ENCODE peak calls at places on chromosomes 4 and X, in four cellular contexts. One of them, this sample, is unnamed.

GRCh38 chr4:169024762-169025161 is 14.7 kb upstream of the CBR4 start:
- DNase-seq in aorta: no peak
- DNase-seq in lower lobe of right lung: no peak
- DNase-seq in mammary epithelial cell: peak; percentile 34
- DNase-seq in this sample: peak; percentile 17

GRCh38 chrX:45801554-45801953 is 600.9 kb upstream of the DIPK2B start:
- DNase-seq in aorta: no peak
- DNase-seq in lower lobe of right lung: no peak
- DNase-seq in mammary epithelial cell: peak; percentile 50
- DNase-seq in this sample: no peak

GRCh38 chrX:102950908-102951866 is 14.1 kb downstream of the RAB40AL start:
- DNase-seq in aorta: peak; percentile 63
- DNase-seq in lower lobe of right lung: no peak
- DNase-seq in mammary epithelial cell: peak; percentile 26
- DNase-seq in this sample: no peak

GRCh38 chrX:153981771-153982533 is 9.4 kb downstream of the TMEM187 start:
- DNase-seq in aorta: peak; percentile 76
- DNase-seq in lower lobe of right lung: peak; percentile 73
- DNase-seq in mammary epithelial cell: no peak
- DNase-seq in this sample: peak; percentile 59

GRCh38 chr4:84502333-84502954 is 3.4 kb upstream of the NKX6-1 start:
- DNase-seq in aorta: no peak
- DNase-seq in lower lobe of right lung: no peak
- DNase-seq in mammary epithelial cell: no peak
- DNase-seq in this sample: no peak

GRCh38 chrX:131617182-131617581 is 73.3 kb downstream of the OR13H1 start:
- DNase-seq in aorta: no peak
- DNase-seq in lower lobe of right lung: no peak
- DNase-seq in mammary epithelial cell: peak; percentile 5
- DNase-seq in this sample: no peak

GRCh38 chrX:40154853-40155616 is 57.3 kb upstream of the BCOR start:
- DNase-seq in aorta: peak; percentile 85
- DNase-seq in lower lobe of right lung: peak; percentile 76
- DNase-seq in mammary epithelial cell: no peak
- DNase-seq in this sample: peak; percentile 76

GRCh38 chr4:139017861-139018260 is 2.3 kb downstream of the NOCT start:
- DNase-seq in aorta: no peak
- DNase-seq in lower lobe of right lung: no peak
- DNase-seq in mammary epithelial cell: no peak
- DNase-seq in this sample: no peak

GRCh38 chr4:169009281-169010124 is 552 bp downstream of the CBR4 start:
- DNase-seq in aorta: peak; percentile 86
- DNase-seq in lower lobe of right lung: peak; percentile 78
- DNase-seq in mammary epithelial cell: peak; percentile 62
- DNase-seq in this sample: peak; percentile 82

GRCh38 chr4:10496200-10496599 is 39.0 kb upstream of the ZNF518B start:
- DNase-seq in aorta: no peak
- DNase-seq in lower lobe of right lung: no peak
- DNase-seq in mammary epithelial cell: no peak
- DNase-seq in this sample: no peak

GRCh38 chr4:4486969-4487368 is 54.9 kb downstream of the STX18 start:
- DNase-seq in aorta: no peak
- DNase-seq in lower lobe of right lung: no peak
- DNase-seq in mammary epithelial cell: no peak
- DNase-seq in this sample: no peak

GRCh38 chr4:75429208-75429607 is 85.0 kb downstream of the RCHY1 start:
- DNase-seq in aorta: no peak
- DNase-seq in lower lobe of right lung: no peak
- DNase-seq in mammary epithelial cell: no peak
- DNase-seq in this sample: no peak

DNA sequence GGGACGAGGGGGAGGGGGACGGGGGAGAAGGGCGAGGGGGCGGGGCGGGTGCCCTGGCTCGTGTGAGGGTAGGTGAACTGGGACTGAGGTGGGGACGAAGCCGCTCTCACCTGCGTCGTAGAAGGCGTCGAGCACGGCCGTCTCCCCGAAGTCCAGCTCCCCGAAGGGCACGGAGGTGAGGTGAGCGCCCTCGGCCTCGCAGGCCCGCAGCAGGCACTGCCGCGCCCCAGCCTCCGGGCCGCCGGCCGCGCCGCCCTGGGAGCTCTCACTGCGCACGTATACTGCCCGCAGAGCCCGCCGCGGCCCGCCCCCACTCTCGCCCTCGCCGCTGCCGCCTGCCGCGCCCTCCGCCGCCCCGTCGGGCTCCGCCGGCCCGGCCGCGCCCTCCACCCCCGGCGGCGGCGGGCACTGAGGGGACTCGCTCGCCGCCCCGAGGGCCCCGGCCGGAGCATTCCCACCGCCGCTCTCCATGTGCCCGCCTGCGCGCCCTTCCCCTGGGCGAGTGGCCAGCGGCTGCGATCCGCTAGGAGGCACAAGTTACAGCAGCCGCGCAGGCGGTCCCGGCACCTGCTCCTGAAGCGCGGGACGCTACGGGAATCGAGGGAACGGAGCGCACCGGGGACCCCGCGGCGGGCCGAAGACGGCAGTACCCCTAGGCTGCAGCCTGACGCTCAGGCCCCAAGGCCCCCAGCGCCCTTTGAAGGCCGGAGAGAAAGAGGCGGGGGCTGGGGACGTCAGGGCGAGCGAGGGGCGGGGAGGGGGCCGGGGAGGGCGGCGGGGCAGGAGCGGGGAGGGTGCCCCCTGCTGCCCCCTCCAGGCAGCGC is at the start of gene MAP3K15:
- DNase-seq in aorta: no peak
- DNase-seq in lower lobe of right lung: peak; percentile 59
- DNase-seq in mammary epithelial cell: no peak
- DNase-seq in this sample: no peak
- H3K4me3 ChIP-seq in aorta: no peak within 1 kb of the TSS
- H3K4me3 ChIP-seq in lower lobe of right lung: peak within 1 kb of the TSS; percentile 48
- H3K4me3 ChIP-seq in mammary epithelial cell: peak within 1 kb of the TSS; percentile 24
- H3K4me3 ChIP-seq in this sample: peak within 1 kb of the TSS; percentile 26

DNA sequence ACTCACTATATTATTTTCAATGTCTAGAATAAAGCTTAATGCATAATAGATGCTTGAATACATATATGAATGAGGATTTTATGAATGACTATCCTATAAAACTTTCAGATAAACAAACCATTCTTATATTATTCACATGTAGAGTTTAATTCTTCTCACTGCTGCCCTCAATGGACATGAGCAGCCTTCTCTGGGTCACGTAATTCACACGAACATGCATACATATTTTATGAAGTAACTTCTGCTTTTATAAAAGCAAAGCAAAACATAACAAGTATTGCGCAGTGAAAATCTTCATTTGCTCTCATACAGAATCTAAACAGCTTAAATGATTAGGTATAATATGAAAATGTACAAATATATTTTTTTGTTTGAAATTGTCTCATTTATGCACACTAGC is 116.7 kb downstream of the TMA16 start:
- DNase-seq in aorta: no peak
- DNase-seq in lower lobe of right lung: no peak
- DNase-seq in mammary epithelial cell: no peak
- DNase-seq in this sample: no peak
- H3K4me3 ChIP-seq in aorta: no peak overlapping the region
- H3K4me3 ChIP-seq in lower lobe of right lung: peak overlapping the region; percentile 34
- H3K4me3 ChIP-seq in mammary epithelial cell: no peak overlapping the region
- H3K4me3 ChIP-seq in this sample: peak overlapping the region; percentile 43

DNA sequence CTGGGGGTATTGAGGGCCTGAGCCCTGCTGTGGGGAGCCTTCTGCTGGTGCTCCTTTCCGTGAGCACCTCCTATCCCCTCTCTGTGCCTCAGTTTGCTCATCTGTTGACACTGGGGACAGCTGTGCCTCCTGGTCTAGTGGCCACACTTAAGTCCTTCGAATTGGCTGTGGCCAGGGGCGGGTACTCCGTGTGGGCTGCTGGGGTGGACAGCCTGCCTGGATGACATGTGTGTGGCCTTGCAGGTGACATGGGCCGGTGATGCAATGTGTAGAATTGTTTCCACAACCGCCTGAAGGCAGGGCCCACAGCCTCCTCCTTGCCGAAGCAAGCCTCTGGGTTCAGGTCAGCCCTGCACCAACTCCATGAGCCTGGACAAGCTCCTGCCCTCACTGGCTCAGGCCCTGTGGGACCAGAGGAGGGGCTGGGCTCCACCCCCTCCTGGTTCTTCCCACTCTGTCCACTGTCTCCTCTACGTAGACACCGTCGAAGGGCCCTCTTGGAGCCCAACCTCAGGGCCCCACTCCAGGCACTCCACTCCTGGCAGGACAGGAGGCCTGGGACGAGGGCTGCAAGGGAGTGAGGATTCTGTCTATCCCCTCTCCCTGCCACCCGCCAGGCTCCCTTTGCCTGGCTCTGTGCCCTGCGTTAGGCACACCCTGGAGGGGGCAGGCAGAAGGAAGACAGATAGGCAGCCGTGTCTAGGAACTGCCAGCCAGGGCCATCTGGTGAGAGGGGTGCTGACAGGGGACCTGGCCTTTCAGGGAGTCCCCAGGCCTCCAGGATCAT is 1.2 kb downstream of the SH3BP2 start:
- DNase-seq in aorta: peak; percentile 75
- DNase-seq in lower lobe of right lung: peak; percentile 74
- DNase-seq in mammary epithelial cell: no peak
- DNase-seq in this sample: peak; percentile 81
- H3K4me3 ChIP-seq in aorta: no peak overlapping the region
- H3K4me3 ChIP-seq in lower lobe of right lung: peak overlapping the region; percentile 72
- H3K4me3 ChIP-seq in mammary epithelial cell: peak overlapping the region; percentile 15
- H3K4me3 ChIP-seq in this sample: peak overlapping the region; percentile 70

DNA sequence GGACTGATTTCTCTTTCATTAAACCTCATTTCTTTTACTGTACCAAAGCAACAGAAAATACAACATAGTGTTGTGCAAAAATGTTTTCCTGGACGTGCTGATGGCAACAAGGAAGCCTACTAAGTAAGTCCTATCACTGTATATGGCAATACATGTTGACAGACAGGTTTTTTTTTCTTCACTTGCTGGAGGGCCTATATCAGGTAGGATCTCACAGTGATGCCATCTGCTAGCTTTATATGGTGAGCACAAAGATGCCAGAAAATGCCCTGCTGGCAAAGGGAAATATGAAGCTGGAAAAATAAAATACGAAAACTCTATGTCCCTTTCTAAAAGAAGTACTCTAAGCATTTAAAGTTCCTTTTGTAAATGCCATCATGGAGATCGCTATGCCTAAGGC is 119.0 kb upstream of the PDLIM3 start:
- DNase-seq in aorta: no peak
- DNase-seq in lower lobe of right lung: no peak
- DNase-seq in mammary epithelial cell: no peak
- DNase-seq in this sample: no peak
- H3K4me3 ChIP-seq in aorta: peak overlapping the region; percentile 68
- H3K4me3 ChIP-seq in lower lobe of right lung: no peak overlapping the region
- H3K4me3 ChIP-seq in mammary epithelial cell: no peak overlapping the region
- H3K4me3 ChIP-seq in this sample: peak overlapping the region; percentile 38

DNA sequence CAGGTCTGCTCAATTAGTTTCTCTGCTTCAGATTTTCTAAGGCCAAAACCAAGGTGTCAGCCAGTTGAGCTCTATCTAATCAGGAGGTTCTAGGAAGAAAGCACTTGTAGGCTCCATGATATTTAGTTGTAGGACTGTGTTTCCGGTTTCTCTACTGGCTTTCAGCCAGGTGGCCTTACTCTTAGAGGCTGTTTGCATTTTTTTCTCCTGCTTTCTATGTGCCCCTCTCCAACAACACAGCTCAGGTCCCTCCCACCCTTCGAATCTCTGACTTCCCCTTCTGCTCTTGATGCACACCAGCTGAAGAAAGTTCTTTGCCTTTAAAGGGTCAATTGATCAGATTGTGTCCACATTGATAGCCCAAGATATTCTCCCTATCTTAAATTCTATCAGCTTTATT is 245.2 kb downstream of the RAB28 start:
- DNase-seq in aorta: no peak
- DNase-seq in lower lobe of right lung: no peak
- DNase-seq in mammary epithelial cell: no peak
- DNase-seq in this sample: no peak
- H3K4me3 ChIP-seq in aorta: no peak overlapping the region
- H3K4me3 ChIP-seq in lower lobe of right lung: no peak overlapping the region
- H3K4me3 ChIP-seq in mammary epithelial cell: no peak overlapping the region
- H3K4me3 ChIP-seq in this sample: no peak overlapping the region

GRCh38 chr4:30726090-30726668 is 6.0 kb downstream of the PCDH7 start:
- DNase-seq in aorta: no peak
- DNase-seq in lower lobe of right lung: no peak
- DNase-seq in mammary epithelial cell: no peak
- DNase-seq in this sample: no peak

GRCh38 chr4:30722092-30722915 is 2.1 kb downstream of the PCDH7 start:
- DNase-seq in aorta: peak; percentile 78
- DNase-seq in lower lobe of right lung: no peak
- DNase-seq in mammary epithelial cell: no peak
- DNase-seq in this sample: peak; percentile 30

GRCh38 chr4:30722916-30723270 is 2.7 kb downstream of the PCDH7 start:
- DNase-seq in aorta: no peak
- DNase-seq in lower lobe of right lung: no peak
- DNase-seq in mammary epithelial cell: no peak
- DNase-seq in this sample: peak; percentile 27

GRCh38 chr4:30725562-30725961 is 5.4 kb downstream of the PCDH7 start:
- DNase-seq in aorta: no peak
- DNase-seq in lower lobe of right lung: no peak
- DNase-seq in mammary epithelial cell: no peak
- DNase-seq in this sample: no peak

DNA sequence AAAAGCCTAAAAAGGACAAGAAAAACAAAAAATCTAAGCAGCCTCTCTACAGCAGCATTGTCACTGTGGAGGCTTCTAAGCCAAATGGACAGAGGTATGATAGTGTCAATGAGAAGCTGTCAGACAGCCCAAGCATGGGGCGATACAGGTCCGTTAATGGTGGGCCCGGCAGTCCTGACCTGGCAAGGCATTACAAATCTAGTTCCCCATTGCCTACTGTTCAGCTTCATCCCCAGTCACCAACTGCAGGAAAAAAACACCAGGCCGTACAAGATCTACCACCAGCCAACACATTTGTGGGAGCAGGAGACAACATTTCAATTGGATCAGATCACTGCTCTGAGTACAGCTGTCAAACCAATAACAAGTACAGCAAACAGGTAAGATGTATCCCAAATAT is 4.0 kb downstream of the PCDH7 start:
- DNase-seq in aorta: peak; percentile 63
- DNase-seq in lower lobe of right lung: no peak
- DNase-seq in mammary epithelial cell: no peak
- DNase-seq in this sample: no peak
- H3K4me3 ChIP-seq in aorta: peak overlapping the region; percentile 95
- H3K4me3 ChIP-seq in lower lobe of right lung: no peak overlapping the region
- H3K4me3 ChIP-seq in mammary epithelial cell: peak overlapping the region; percentile 42
- H3K4me3 ChIP-seq in this sample: peak overlapping the region; percentile 21

DNA sequence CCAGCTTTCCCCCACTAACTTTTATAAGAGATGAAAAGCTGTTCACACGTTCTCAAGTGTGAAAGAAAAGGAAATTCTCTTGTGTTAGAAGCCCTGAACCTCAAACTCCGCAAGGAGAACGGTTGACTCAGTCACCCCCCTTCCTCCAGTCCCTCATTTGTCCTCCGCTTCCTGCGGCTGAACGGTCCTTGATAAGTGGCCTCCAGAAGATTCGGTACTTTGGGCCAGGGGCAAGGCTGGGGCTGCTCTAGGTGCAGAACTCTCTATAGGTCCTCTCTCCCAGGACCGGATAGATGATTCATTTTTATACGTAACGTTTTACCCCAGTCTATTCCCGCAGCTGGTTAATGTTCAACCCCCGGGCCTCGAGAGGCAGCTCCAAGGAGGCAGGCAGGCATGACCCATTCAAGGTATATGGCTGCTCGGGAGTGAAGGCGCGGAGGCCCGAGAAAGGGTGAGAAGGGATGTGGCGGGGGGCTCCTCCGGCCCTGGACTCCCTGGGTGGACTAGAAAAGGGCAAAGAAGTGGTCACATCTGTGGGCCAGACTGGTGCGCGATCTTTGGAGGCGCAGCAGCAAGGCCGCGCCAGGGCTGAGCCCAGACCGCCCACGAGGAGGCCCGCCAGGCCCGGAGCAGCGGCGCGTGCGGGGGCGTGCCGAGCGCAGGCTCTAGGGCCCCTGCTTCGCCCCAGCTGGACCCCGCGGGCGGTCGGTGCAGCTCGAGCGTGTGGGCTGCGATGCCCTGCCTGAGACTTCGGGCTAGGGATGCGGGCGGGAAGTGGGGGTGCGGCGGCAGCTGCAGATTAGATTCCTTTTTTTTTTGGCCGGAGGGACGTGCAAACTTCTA is 11.7 kb downstream of the PITX2 start:
- DNase-seq in aorta: peak; percentile 70
- DNase-seq in lower lobe of right lung: no peak
- DNase-seq in mammary epithelial cell: no peak
- DNase-seq in this sample: no peak
- H3K4me3 ChIP-seq in aorta: peak overlapping the region; percentile 4
- H3K4me3 ChIP-seq in lower lobe of right lung: no peak overlapping the region
- H3K4me3 ChIP-seq in mammary epithelial cell: no peak overlapping the region
- H3K4me3 ChIP-seq in this sample: no peak overlapping the region